ENCODE peak calls at places on chromosomes 2 and 18, in four cellular contexts. Y is psoas muscle, F is left ventricle myocardium inferior, C is body of pancreas. Z is an unnamed sample.
A peak's percentile ranks its signal among the peaks of the same experiment; 100 is the strongest.

GRCh38 chr2:127829845-127830246 is 18.9 kb upstream of the WDR33 start:
- DNase-seq in Y (no peak), C (no peak), F (no peak), Z (no peak)

GRCh38 chr2:58448845-58449244 is 207.7 kb upstream of the FANCL start:
- DNase-seq in Y (no peak), F (no peak), C (no peak), Z (no peak)

GRCh38 chr2:204825054-204825453 is 279.8 kb downstream of the PARD3B start:
- DNase-seq in F (no peak), C (no peak), Y (no peak), Z (no peak)

GRCh38 chr2:82740527-82740926 is 1718.6 kb downstream of the SUCLG1 start:
- DNase-seq in F (no peak), Y (no peak), C (no peak), Z (no peak)

GRCh38 chr2:226122067-226122466 is 677.6 kb downstream of the IRS1 start:
- DNase-seq in F (no peak), C (no peak), Y (no peak), Z (no peak)

GRCh38 chr2:235710933-235711332 is 217.1 kb downstream of the AGAP1 start:
- DNase-seq in Y (no peak), C (no peak), F (no peak), Z (no peak)

GRCh38 chr2:236562434-236562833 is 7.2 kb upstream of the ACKR3 start:
- DNase-seq in F (no peak), Y (no peak), C (peak; percentile 70), Z (no peak)

GRCh38 chr2:75729861-75730260 is 19.1 kb upstream of the GCFC2 start:
- DNase-seq in F (no peak), Y (no peak), C (no peak), Z (no peak)

GRCh38 chr2:69067866-69068265 is 54.9 kb downstream of the ANTXR1 start:
- DNase-seq in F (no peak), Y (no peak), C (no peak), Z (no peak)

GRCh38 chr2:27522400-27522945 is 25.8 kb downstream of the GCKR start:
- DNase-seq in Y (no peak), C (no peak), F (no peak), Z (no peak)

GRCh38 chr2:129802290-129802689 is 177.2 kb upstream of the RAB6C start:
- DNase-seq in Y (no peak), F (no peak), C (no peak), Z (no peak)

GRCh38 chr2:182866095-182866460 is 359 bp downstream of the FRZB start:
- DNase-seq in C (no peak), Y (no peak), F (no peak), Z (peak; percentile 29)

GRCh38 chr2:42659601-42660000 is 91.2 kb downstream of the MTA3 start:
- DNase-seq in C (no peak), Y (no peak), F (no peak), Z (no peak)

GRCh38 chr2:68849579-68850030 is 21.6 kb downstream of the BMP10 start:
- DNase-seq in F (no peak), Y (no peak), C (no peak), Z (no peak)

GRCh38 chr2:74632209-74632938 is 15.8 kb downstream of the M1AP start:
- DNase-seq in F (no peak), C (no peak), Y (no peak), Z (no peak)

GRCh38 chr2:95023222-95023597 is 2.3 kb upstream of the MAL start:
- DNase-seq in F (no peak), Y (no peak), C (no peak), Z (no peak)

GRCh38 chr2:46073540-46074018 is 223.6 kb upstream of the EPAS1 start:
- DNase-seq in Y (no peak), C (peak; percentile 9), F (no peak), Z (no peak)
- H3K4me3 ChIP-seq in Y (no peak overlapping the region), C (no peak overlapping the region), F (no peak overlapping the region), Z (no peak overlapping the region)

DNA sequence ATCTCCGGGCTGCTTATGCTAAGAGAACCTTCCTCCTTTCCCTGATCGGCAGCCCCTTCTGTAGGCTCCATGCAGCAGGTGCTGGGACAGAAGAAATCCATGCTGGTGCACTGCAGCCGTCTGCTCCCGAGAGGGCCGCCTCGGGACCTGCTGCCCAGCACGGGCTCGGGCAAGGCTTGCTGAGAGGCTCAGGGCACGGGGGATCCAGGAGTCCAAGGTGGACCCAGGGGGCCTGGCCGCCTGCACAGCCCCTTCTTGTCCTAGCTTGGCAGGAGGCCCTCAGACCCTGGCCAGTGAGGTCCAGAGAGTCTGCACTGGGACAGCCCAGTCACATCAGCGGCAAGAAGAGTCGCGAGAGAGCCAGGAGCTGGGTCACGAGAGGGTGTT is 13.3 kb upstream of the DUSP2 start:
- DNase-seq in C (no peak), F (no peak), Y (no peak), Z (no peak)
- H3K4me3 ChIP-seq in C (no peak overlapping the region), F (no peak overlapping the region), Y (no peak overlapping the region), Z (no peak overlapping the region)

DNA sequence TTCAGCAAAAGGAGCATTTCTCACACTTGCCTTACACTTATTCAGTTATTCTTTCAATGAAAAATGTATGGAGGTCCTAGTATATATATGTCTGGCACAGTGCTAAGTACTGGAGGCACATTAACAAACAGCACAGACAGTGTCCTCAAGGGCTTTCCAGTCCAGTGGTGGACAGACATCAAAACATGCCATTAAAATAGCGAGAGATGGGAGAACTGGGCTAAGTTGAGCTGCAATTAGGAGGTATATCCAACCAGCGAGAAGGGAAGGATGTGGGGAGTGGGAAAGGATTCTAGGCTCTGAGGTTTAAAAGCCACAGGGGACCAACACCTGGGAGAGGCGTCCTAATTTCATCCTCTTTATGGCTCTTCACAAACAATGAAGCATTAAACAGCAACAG is 127.5 kb upstream of the TTC39C start:
- DNase-seq in C (no peak), Y (no peak), F (no peak), Z (no peak)
- H3K4me3 ChIP-seq in C (no peak overlapping the region), Y (no peak overlapping the region), F (no peak overlapping the region), Z (no peak overlapping the region)

GRCh38 chr2:55277310-55277709 is 8.3 kb upstream of the MTIF2 start:
- DNase-seq in Y (no peak), C (no peak), F (no peak), Z (peak; percentile 43)

GRCh38 chr2:55282110-55282917 is 13.3 kb upstream of the MTIF2 start:
- DNase-seq in Y (peak; percentile 94), C (peak; percentile 92), F (peak; percentile 91), Z (peak; percentile 90)

DNA sequence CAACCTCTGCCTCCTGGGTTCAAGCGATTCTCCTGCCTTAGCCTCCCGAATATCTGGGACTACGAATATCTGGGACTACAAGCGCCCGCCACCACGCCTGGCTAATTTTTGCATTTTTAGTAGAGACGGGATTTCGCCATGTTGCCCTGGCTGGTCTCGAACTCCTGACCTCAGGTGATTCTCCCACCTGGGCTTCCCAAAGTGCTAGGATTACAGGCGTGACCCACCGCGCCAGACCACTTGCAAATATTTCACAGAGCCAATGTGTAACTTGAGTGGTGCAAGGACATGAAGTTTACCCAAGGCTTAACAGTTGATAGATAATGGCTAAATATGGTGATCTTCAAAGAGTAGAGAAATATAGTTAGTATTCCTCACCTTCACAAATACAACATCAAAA is 14.1 kb upstream of the MTIF2 start:
- DNase-seq in F (no peak), C (no peak), Y (no peak), Z (no peak)
- H3K4me3 ChIP-seq in F (peak overlapping the region; percentile 87), C (no peak overlapping the region), Y (peak overlapping the region; percentile 75), Z (no peak overlapping the region)

GRCh38 chr2:144206019-144206418 is 313.9 kb downstream of the ZEB2 start:
- DNase-seq in Y (no peak), F (no peak), C (no peak), Z (no peak)
- H3K4me3 ChIP-seq in Y (no peak overlapping the region), F (no peak overlapping the region), C (no peak overlapping the region), Z (no peak overlapping the region)

GRCh38 chr2:170818294-170819104 is 1.8 kb downstream of the GAD1 start:
- DNase-seq in Y (no peak), F (no peak), C (no peak), Z (no peak)
- H3K4me3 ChIP-seq in Y (peak overlapping the region; percentile 66), F (peak overlapping the region; percentile 59), C (no peak overlapping the region), Z (no peak overlapping the region)

DNA sequence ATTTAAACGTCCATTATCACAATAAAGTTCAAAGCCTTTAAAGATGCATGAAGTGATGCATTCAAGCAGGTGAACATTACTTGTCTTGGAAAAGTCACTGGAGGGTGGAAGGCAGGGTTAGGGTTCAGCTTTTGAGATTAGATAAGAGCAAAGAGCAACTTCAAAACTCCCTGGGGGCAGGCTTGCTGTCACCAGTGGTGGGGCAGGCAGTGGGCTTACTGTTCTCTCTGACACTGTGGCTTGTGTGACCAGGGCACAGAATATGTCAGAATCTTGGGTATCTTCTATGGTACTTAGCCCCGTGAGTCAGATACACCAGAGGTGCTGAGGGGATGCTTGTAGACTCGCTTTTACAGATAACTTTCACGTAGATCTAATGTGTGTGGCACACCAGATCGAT is 52.8 kb downstream of the WIPF1 start:
- DNase-seq in Y (no peak), C (no peak), F (no peak), Z (no peak)
- H3K4me3 ChIP-seq in Y (no peak overlapping the region), C (no peak overlapping the region), F (no peak overlapping the region), Z (no peak overlapping the region)

DNA sequence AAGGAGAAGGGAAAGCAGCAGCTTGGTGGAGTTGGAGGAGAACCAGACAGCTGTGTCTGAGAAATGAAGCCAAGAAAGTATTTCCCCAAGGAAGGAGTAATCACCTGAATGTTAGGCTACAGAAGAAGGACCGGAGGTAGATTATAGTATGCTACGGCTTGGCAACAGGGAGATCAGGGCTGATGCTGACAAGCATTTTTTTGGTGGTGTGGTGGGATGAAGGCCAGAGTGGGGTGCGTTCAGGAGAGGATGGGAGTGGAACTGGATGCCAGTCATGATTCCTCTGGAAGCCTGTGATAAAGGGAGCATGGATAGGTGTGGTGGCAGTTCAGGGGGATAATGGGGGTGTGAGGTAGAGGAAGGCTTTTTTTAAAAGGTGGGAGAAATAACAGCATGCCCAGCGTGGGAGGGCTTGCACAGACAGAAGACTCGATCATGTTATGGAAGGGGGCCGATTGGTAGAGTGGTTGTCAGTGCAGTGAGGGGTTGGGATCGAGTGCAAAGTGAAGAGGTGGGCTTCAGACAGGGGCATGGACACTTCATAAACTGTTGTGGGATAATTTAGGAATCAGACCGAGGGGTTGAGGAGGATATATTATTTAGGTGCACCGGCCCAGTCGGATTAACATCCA is 5.6 kb downstream of the CEP192 start:
- DNase-seq in F (no peak), C (no peak), Y (no peak), Z (no peak)
- H3K4me3 ChIP-seq in F (no peak overlapping the region), C (no peak overlapping the region), Y (no peak overlapping the region), Z (no peak overlapping the region)

DNA sequence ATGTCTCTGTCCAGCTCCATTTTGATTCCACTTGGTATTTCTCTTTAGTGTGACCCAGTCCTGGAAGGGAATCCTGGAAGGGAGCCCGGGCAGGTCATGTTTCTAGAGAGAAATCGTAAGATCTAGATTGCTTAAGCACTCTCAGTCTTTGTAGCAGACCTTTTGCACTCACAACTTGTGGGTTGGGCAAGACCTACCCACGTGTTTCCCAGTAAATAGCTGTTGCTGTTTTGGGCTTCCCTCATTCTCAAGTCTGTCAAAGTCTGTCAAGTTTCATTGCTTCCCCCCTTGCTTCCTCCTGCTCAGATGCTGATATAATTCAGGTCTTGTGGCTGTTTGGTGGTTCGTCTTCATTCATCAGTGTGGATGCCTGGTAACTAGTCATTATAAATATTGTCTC is 17.4 kb upstream of the NEMP2 start:
- DNase-seq in F (no peak), C (no peak), Y (peak; percentile 58), Z (no peak)
- H3K4me3 ChIP-seq in F (no peak overlapping the region), C (no peak overlapping the region), Y (peak overlapping the region; percentile 6), Z (no peak overlapping the region)

Z was measured in mucosa of descending colon.